ENCODE peak calls at places on chromosomes 12 and 14, in four cellular contexts. One of them, this sample, is unnamed.

GRCh38 chr12:6787309-6787708 is 2.0 kb upstream of the CD4 start:
- DNase-seq in HepG2: no peak
- DNase-seq in H1: no peak
- DNase-seq in GM12878: no peak
- DNase-seq in this sample: no peak

GRCh38 chr14:89029961-89030694 is 205.7 kb downstream of the TTC8 start:
- DNase-seq in H1: no peak
- DNase-seq in HepG2: no peak
- DNase-seq in GM12878: no peak
- DNase-seq in this sample: no peak

GRCh38 chr14:100536721-100537700 is 50.2 kb downstream of the BEGAIN start:
- DNase-seq in HepG2: no peak
- DNase-seq in H1: peak
- DNase-seq in GM12878: no peak
- DNase-seq in this sample: peak

GRCh38 chr12:54040148-54040494 is 7.3 kb downstream of the HOXC5 start:
- DNase-seq in HepG2: no peak
- DNase-seq in H1: no peak
- DNase-seq in GM12878: no peak
- DNase-seq in this sample: peak

GRCh38 chr12:113762155-113762848 is 203.8 kb downstream of the RBM19 start:
- DNase-seq in GM12878: no peak
- DNase-seq in HepG2: no peak
- DNase-seq in H1: peak
- DNase-seq in this sample: peak

GRCh38 chr12:76199808-76200207 is 115.3 kb upstream of the NAP1L1 start:
- DNase-seq in GM12878: no peak
- DNase-seq in HepG2: no peak
- DNase-seq in H1: no peak
- DNase-seq in this sample: no peak

GRCh38 chr12:6372403-6373003 is 2.9 kb downstream of the SCNN1A start:
- DNase-seq in H1: no peak
- DNase-seq in HepG2: peak
- DNase-seq in GM12878: no peak
- DNase-seq in this sample: no peak

GRCh38 chr12:110102255-110102654 is 21.9 kb upstream of the IFT81 start:
- DNase-seq in H1: peak
- DNase-seq in GM12878: no peak
- DNase-seq in HepG2: peak
- DNase-seq in this sample: peak

GRCh38 chr12:94150483-94151225 is 2.3 kb downstream of the PLXNC1 start:
- DNase-seq in GM12878: no peak
- DNase-seq in H1: no peak
- DNase-seq in HepG2: no peak
- DNase-seq in this sample: peak

GRCh38 chr14:22482782-22483553 is 106.1 kb downstream of the DAD1 start:
- DNase-seq in HepG2: no peak
- DNase-seq in GM12878: no peak
- DNase-seq in H1: no peak
- DNase-seq in this sample: no peak

GRCh38 chr14:99534863-99535262 is 53.7 kb downstream of the CCNK start:
- DNase-seq in GM12878: no peak
- DNase-seq in HepG2: no peak
- DNase-seq in H1: no peak
- DNase-seq in this sample: no peak

GRCh38 chr12:122974274-122974891 is 661 bp upstream of the OGFOD2 start:
- DNase-seq in GM12878: peak
- DNase-seq in H1: peak
- DNase-seq in HepG2: peak
- DNase-seq in this sample: peak
- H3K4me3 ChIP-seq in GM12878: peak
- H3K4me3 ChIP-seq in H1: peak
- H3K4me3 ChIP-seq in HepG2: peak
- H3K4me3 ChIP-seq in this sample: peak

DNA sequence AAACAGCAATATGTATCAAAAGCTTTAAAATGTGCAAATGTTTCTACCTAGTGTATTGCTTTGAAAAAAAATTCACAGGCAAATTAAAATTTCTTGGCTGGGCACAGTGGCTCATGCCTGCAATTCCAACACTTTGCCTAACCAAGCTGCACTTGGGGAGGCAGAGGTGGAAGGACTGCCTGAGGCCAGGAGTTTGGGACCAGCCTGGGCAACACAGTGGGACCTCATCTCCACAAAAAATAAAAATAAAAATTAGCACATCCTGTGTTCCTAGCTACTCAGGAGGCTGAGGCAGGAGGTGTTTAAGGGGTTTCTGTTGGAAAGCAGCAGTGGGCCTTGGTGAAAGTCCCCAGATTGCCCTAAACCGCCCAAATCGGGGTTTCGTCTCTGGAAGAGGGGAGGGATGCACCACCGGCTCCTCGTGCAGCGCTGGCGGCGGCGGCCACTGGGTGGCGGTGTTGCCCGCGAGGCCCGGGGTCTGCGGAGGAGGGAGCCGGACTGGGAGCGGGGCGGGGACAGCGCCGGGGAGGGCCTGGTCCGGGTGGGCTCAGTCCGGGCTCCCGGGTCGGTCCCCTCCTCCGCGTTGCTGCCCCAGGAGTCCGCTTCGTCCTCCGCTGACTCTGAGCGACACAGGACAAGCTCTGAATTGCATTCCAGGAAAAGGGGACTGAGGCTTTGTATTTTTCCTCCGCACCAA is 265.6 kb downstream of the AACS start:
- DNase-seq in GM12878: no peak
- DNase-seq in HepG2: peak
- DNase-seq in H1: peak
- DNase-seq in this sample: peak
- TF ChIP-seq TCF12 in GM12878: no peak
- TF ChIP-seq TCF12 in HepG2: no peak
- TF ChIP-seq TCF12 in H1: no peak
- TF ChIP-seq TCF12 in this sample: no peak

DNA sequence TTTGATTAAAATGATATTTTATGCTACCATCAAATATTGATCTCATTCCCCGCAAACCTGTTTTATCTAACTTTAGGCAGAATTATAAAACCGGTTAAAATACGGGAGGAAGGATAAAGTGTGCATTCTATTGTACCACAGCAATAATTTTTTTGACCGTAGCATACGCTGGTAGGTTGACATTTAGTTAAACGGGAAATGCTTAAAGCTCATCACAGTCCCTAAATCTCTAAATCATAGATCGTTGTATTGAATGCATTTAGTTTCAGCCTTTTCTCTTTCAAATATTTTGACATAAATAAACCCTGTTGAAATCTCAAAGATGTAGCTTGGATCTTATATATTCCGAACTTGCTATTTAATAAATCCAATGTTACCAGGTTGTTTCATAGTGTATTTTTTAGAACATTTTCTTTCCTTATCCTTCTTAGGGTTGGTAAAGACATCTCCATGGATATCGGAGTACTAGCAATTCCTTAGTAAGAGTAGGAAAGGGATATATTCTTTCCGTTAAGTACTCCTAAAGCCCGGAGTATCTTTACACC is 811 bp downstream of the CLEC2B start:
- DNase-seq in GM12878: no peak
- DNase-seq in HepG2: no peak
- DNase-seq in H1: no peak
- DNase-seq in this sample: no peak
- H3K4me3 ChIP-seq in GM12878: peak
- H3K4me3 ChIP-seq in HepG2: no peak
- H3K4me3 ChIP-seq in H1: no peak
- H3K4me3 ChIP-seq in this sample: no peak

DNA sequence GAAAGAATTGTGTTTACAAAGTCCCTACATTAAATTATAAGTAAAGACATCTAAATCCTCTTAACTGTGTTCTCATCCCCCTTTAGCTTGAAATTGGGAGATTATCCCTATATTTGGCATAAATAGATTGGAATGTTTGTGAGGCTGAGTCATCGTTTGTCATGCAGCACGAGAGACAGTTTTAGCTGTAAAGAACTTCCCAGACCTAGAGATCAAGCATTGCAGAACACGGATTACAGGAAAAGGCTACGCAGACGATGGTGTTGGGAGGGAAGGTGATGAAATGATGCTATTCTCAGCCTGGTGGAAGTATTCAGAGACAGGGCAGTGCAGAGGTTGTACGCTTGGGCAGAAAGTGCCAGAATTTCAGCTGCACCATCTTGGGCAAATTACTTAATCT is 93.8 kb downstream of the PTPRB start:
- DNase-seq in HepG2: peak
- DNase-seq in GM12878: no peak
- DNase-seq in H1: no peak
- DNase-seq in this sample: no peak
- TF ChIP-seq TCF12 in HepG2: no peak
- TF ChIP-seq TCF12 in GM12878: no peak
- TF ChIP-seq TCF12 in H1: no peak
- TF ChIP-seq TCF12 in this sample: no peak

GRCh38 chr14:103820382-103820781 is 27.0 kb downstream of the PPP1R13B start:
- DNase-seq in GM12878: no peak
- DNase-seq in HepG2: no peak
- DNase-seq in H1: no peak
- DNase-seq in this sample: no peak
- H3K4me3 ChIP-seq in GM12878: no peak
- H3K4me3 ChIP-seq in HepG2: peak
- H3K4me3 ChIP-seq in H1: no peak
- H3K4me3 ChIP-seq in this sample: no peak

DNA sequence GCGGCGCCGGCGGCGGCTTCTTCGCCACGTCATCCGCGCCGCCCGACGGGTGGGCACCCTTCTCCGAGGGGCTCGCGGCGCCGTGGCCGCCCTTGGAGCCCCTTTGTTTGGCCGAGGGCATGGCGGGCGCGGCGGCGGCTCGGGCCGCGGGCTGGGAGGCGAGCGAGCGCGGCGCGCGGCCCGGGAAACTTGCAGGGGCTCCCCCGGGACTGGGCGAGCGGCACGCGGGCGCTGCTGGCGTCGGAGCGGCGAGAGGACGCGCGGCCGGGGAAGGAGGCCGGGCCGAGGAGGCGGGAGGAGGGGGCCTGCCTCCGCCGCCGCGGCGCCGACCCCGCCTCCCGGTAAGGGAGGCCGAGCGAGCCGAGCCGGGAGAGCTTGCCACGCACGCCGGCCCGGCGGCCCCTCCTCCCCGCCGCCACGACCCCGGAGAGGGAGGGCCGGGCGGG is at the start of gene CKAP4:
- DNase-seq in H1: no peak
- DNase-seq in GM12878: no peak
- DNase-seq in HepG2: peak
- DNase-seq in this sample: peak
- TF ChIP-seq TCF12 in H1: no peak
- TF ChIP-seq TCF12 in GM12878: no peak
- TF ChIP-seq TCF12 in HepG2: no peak
- TF ChIP-seq TCF12 in this sample: no peak

GRCh38 chr14:58639842-58640484 is 2.2 kb downstream of the DACT1 start:
- DNase-seq in H1: no peak
- DNase-seq in GM12878: peak
- DNase-seq in HepG2: peak
- DNase-seq in this sample: peak

GRCh38 chr14:58636129-58636528 is 1.6 kb upstream of the DACT1 start:
- DNase-seq in H1: no peak
- DNase-seq in HepG2: no peak
- DNase-seq in GM12878: no peak
- DNase-seq in this sample: no peak

GRCh38 chr14:58637040-58637390 is 747 bp upstream of the DACT1 start:
- DNase-seq in H1: no peak
- DNase-seq in GM12878: no peak
- DNase-seq in HepG2: no peak
- DNase-seq in this sample: no peak

GRCh38 chr14:58637391-58638230 is at the start of gene DACT1:
- DNase-seq in GM12878: no peak
- DNase-seq in HepG2: no peak
- DNase-seq in H1: peak
- DNase-seq in this sample: peak

DNA sequence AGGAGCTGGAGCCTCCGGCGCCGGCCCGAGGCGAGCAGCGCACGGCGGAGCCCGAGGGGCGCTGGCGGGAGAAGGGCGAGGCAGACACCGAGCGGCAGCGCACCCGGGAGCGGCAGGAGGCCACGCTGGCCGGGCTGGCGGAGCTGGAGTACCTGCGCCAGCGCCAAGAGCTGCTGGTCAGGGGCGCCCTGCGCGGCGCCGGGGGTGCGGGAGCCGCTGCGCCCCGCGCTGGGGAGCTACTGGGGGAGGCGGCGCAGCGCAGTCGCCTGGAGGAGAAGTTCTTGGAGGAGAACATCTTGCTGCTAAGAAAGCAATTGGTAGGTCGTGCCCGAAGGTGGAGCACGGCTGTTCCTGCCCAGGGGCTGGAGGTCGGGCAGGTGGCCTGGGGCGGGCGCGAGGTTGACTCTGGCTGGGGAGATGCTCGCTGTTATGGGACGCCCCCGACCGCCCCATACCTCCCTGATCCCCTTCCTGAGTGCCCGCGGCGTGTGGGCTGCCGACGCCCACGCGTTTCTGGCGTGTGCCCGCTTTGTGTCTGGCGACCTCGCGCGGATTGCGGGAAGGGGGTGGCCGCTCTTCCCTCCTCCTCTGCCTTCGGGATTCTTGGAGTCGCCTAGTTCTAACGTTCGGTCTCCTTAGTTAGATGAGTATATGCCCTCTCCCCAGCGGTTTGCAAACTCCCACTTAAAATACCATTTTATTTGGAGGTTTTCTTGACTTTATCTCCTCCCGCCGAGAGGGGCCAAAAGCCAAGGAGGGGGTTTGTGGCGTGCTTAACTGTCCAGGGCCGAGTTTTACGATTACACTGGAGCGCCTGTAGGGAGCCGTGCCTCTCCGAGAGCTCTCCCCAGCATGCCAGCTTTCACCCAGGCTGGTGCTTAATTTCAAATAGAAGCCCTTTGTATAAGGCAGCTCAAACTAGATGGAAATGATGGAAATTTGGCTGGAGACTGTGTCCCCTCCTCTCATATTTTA is 756 bp downstream of the DACT1 start:
- DNase-seq in H1: peak
- DNase-seq in HepG2: no peak
- DNase-seq in GM12878: no peak
- DNase-seq in this sample: peak
- H3K4me3 ChIP-seq in H1: peak
- H3K4me3 ChIP-seq in HepG2: peak
- H3K4me3 ChIP-seq in GM12878: peak
- H3K4me3 ChIP-seq in this sample: peak

DNA sequence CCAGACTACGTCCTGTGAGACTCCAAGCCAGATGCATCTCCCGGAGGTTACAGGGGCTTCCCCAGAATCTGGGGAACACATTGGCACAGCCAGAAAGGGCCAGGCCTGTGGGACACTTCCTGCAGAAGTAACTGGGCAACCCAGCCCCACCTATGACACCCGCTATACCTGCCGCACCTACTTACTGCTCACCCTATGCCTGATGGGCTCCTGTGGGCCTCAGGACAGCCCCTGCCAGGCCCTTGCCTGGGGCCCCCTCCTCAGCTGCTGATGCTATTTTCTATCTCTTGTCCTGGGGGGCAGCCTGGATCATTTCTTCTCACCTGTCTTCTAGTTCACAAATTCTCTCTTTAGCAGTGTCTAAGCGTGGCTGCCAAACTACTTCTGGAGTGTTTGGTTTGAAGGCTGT is 28.7 kb downstream of the JAG2 start:
- DNase-seq in GM12878: no peak
- DNase-seq in H1: no peak
- DNase-seq in HepG2: no peak
- DNase-seq in this sample: no peak
- TF ChIP-seq TCF12 in GM12878: no peak
- TF ChIP-seq TCF12 in H1: no peak
- TF ChIP-seq TCF12 in HepG2: no peak
- TF ChIP-seq TCF12 in this sample: no peak

This sample was measured in SK-N-SH.